ENCODE peak calls at places on chromosomes 13 and 19, in seven cellular contexts. I is choroid plexus epithelial cell, L is heart left ventricle, R is H1, K is tibial artery, Z is mammary epithelial cell, S is DND-41. D is an unnamed sample.
A peak's percentile ranks its signal among the peaks of the same experiment; 100 is the strongest.

GRCh38 chr19:38862321-38863059 is 12.7 kb upstream of the HNRNPL start:
- DNase-seq in L (peak; percentile 30), S (no peak), K (no peak), Z (no peak), I (no peak), R (no peak), D (no peak)

GRCh38 chr13:102466836-102467235 is 65.0 kb upstream of the FGF14 start:
- DNase-seq in I (no peak), K (no peak), R (no peak), S (no peak), Z (no peak), L (no peak), D (no peak)

GRCh38 chr19:2053601-2054389 is 2.8 kb upstream of the MKNK2 start:
- DNase-seq in K (peak; percentile 72), S (no peak), R (no peak), I (peak; percentile 86), L (peak; percentile 79), Z (no peak), D (no peak)

GRCh38 chr19:47274891-47275865 is 493 bp downstream of the INAFM1 start:
- DNase-seq in L (no peak), I (peak; percentile 28), Z (no peak), R (peak; percentile 77), S (peak; percentile 25), K (peak; percentile 80), D (no peak)

GRCh38 chr13:78137404-78138142 is 218.9 kb upstream of the EDNRB start:
- DNase-seq in L (no peak), R (peak; percentile 57), S (peak; percentile 16), I (peak; percentile 81), Z (peak; percentile 48), K (no peak), D (peak; percentile 43)

GRCh38 chr13:34748078-34748477 is 194.0 kb upstream of the NBEA start:
- DNase-seq in K (peak; percentile 64), L (peak; percentile 72), S (no peak), R (no peak), Z (no peak), I (peak; percentile 8), D (no peak)

GRCh38 chr19:46716013-46716671 is 772 bp downstream of the PRKD2 start:
- DNase-seq in S (peak; percentile 38), Z (no peak), L (no peak), K (no peak), R (peak; percentile 77), I (no peak), D (no peak)

GRCh38 chr19:40269216-40269940 is 15.8 kb downstream of the AKT2 start:
- DNase-seq in K (no peak), R (no peak), S (no peak), Z (no peak), I (no peak), L (no peak), D (no peak)

GRCh38 chr13:27341616-27342015 is 71.0 kb downstream of the RASL11A start:
- DNase-seq in L (no peak), S (no peak), Z (no peak), R (no peak), K (no peak), I (no peak), D (no peak)

GRCh38 chr19:4182082-4182926 is at the start of the genes ANKRD24 and SIRT6:
- DNase-seq in I (peak; percentile 97), L (peak; percentile 97), K (peak; percentile 97), R (peak; percentile 94), S (peak; percentile 97), Z (peak; percentile 91), D (peak; percentile 89)

GRCh38 chr19:35350591-35350990 is 2.9 kb downstream of the FFAR1 start:
- DNase-seq in Z (no peak), I (no peak), R (peak; percentile 41), L (no peak), K (peak; percentile 41), S (no peak), D (no peak)

GRCh38 chr19:17220207-17220758 is 5.1 kb downstream of the USE1 start:
- DNase-seq in R (no peak), S (no peak), L (no peak), K (no peak), Z (no peak), I (peak; percentile 87), D (peak; percentile 38)

GRCh38 chr19:30556230-30556711 is 184.1 kb downstream of the ZNF536 start:
- DNase-seq in L (no peak), I (no peak), R (no peak), S (no peak), K (peak; percentile 21), Z (no peak), D (no peak)

GRCh38 chr13:32427852-32428580 is at the start of gene N4BP2L1:
- DNase-seq in K (peak; percentile 92), I (peak; percentile 44), R (peak; percentile 76), S (peak; percentile 90), Z (peak; percentile 31), L (peak; percentile 82), D (no peak)

GRCh38 chr13:52356327-52356726 is 49.6 kb downstream of the THSD1 start:
- DNase-seq in L (no peak), K (no peak), R (no peak), Z (peak; percentile 88), I (peak; percentile 34), S (no peak), D (no peak)

GRCh38 chr19:48833049-48833448 is 3.2 kb downstream of the HSD17B14 start:
- DNase-seq in L (no peak), S (no peak), I (no peak), R (no peak), Z (no peak), K (no peak), D (no peak)

GRCh38 chr13:23701646-23702045 is 131.4 kb downstream of the TNFRSF19 start:
- DNase-seq in L (peak; percentile 87), S (no peak), Z (no peak), I (peak; percentile 100), K (peak; percentile 93), R (no peak), D (peak; percentile 99)

GRCh38 chr13:110309661-110310524 is 2.8 kb downstream of the COL4A2 start:
- DNase-seq in K (peak; percentile 63), R (no peak), I (no peak), S (no peak), L (no peak), Z (no peak), D (no peak)

GRCh38 chr19:632228-633067 is 889 bp downstream of the POLRMT start:
- DNase-seq in I (peak; percentile 76), Z (peak; percentile 47), L (no peak), R (peak; percentile 73), S (peak; percentile 60), K (no peak), D (no peak)

GRCh38 chr13:76884167-76884566 is 2.0 kb downstream of the KCTD12 start:
- DNase-seq in L (peak; percentile 45), K (no peak), Z (peak; percentile 49), S (no peak), I (peak; percentile 79), R (no peak), D (no peak)

GRCh38 chr13:34156841-34157365 is 339.0 kb downstream of the RFC3 start:
- DNase-seq in Z (peak; percentile 97), K (peak; percentile 89), S (peak; percentile 5), L (peak; percentile 55), R (no peak), I (peak; percentile 97), D (peak; percentile 46)

GRCh38 chr19:17329768-17330545 is 4.7 kb downstream of the ANO8 start:
- DNase-seq in I (no peak), Z (no peak), S (no peak), R (no peak), L (no peak), K (no peak), D (no peak)

GRCh38 chr13:40974460-40975407 is 44.4 kb downstream of the ELF1 start:
- DNase-seq in K (no peak), S (peak; percentile 55), I (peak; percentile 82), R (no peak), Z (peak; percentile 23), L (no peak), D (no peak)

GRCh38 chr19:35777411-35777841 is 2.1 kb downstream of the ARHGAP33 start:
- DNase-seq in R (no peak), K (no peak), S (no peak), I (no peak), L (no peak), Z (no peak), D (no peak)

GRCh38 chr19:35557539-35558399 is 5.7 kb downstream of the ATP4A start:
- DNase-seq in L (peak; percentile 51), I (peak; percentile 50), K (no peak), R (peak; percentile 99), Z (peak; percentile 52), S (no peak), D (no peak)

GRCh38 chr19:13850910-13851753 is 25.8 kb upstream of the NANOS3 start:
- DNase-seq in K (peak; percentile 97), Z (peak; percentile 95), R (no peak), I (peak; percentile 92), L (peak; percentile 86), S (no peak), D (peak; percentile 83)

GRCh38 chr19:341386-342127 is 3.0 kb downstream of the MIER2 start:
- DNase-seq in I (no peak), Z (no peak), L (no peak), K (peak; percentile 33), S (no peak), R (no peak), D (no peak)

DNA sequence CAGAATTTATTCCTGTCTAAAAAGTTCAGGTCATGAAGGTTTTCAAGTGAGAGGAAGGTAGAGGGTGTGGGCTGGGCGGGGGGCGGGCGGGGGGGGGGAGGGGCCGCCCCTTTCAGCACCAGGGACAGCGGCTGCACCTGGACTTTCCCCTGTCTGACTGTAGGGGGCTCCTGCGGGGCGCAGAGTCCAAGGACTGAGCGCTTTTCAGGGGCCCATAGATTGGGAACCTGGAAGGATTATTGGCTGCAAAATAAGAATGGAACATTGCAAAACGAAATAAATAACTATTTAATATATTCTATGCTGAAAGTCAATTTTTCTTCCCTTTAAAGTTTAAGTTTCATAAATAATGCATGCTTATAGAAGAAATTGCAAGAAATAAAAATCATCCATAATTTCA is 8.9 kb upstream of the CYP4F3 start:
- DNase-seq in R (no peak), K (no peak), L (no peak), I (peak; percentile 5), S (peak; percentile 68), Z (no peak), D (no peak)
- TF ChIP-seq CTCF in R (peak; percentile 4), K (no peak), L (peak; percentile 45), I (peak; percentile 36), S (peak; percentile 67), Z (peak; percentile 26), D (no peak)

GRCh38 chr13:91817250-91817649 is 418.8 kb downstream of the GPC5 start:
- DNase-seq in I (peak; percentile 47), R (no peak), S (no peak), L (no peak), Z (peak; percentile 3), K (no peak), D (no peak)
- TF ChIP-seq CTCF in I (peak; percentile 46), R (no peak), S (no peak), L (peak; percentile 39), Z (no peak), K (no peak), D (no peak)

DNA sequence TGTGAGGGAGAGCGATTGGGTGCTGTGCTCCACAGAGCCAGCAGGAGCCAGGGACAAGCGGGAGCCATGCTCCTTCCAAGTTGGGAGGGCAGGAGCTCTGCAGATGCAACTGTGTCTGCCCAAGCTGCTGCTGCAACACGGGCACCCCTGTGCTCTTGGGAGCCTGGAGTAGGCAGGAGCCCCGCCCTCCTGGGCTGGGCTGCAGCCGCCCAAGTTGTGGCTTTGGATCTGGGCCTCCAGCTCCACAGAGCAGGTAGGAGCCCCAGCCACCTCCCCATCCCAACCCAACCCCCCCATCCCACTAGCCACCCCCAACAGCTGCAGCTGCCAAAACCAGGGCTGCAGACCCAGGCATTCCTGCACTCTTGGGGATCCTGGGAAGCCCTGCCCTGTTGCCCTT is 39.9 kb upstream of the FLT1 start:
- DNase-seq in L (no peak), Z (no peak), I (no peak), R (no peak), S (no peak), K (no peak), D (no peak)
- TF ChIP-seq CTCF in L (no peak), Z (no peak), I (no peak), R (no peak), S (no peak), K (no peak), D (no peak)

GRCh38 chr19:29467824-29468401 is 57.9 kb upstream of the VSTM2B start:
- DNase-seq in S (peak; percentile 27), I (peak; percentile 2), K (no peak), R (peak; percentile 45), L (no peak), Z (peak; percentile 4), D (no peak)
- TF ChIP-seq CTCF in S (peak; percentile 63), I (no peak), K (no peak), R (peak; percentile 53), L (no peak), Z (peak; percentile 7), D (peak; percentile 37)

D was measured in AG09319.